ENCODE peak calls at places on chromosomes 16 and 17, in eight cellular contexts. C, Q, K, A, T, R, Z and P are unnamed samples.

GRCh38 chr17:10083864-10084263 is 114.5 kb downstream of the GAS7 start:
- DNase-seq in C (no peak), Q (no peak), K (no peak), A (no peak), T (no peak), R (no peak), Z (no peak), P (no peak)

GRCh38 chr17:79631640-79632431 is 21.0 kb upstream of the RBFOX3 start:
- DNase-seq in C (no peak), Q (no peak), K (no peak), A (peak; percentile 30), T (no peak), R (no peak), Z (no peak), P (no peak)

GRCh38 chr16:70453891-70454220 is 539 bp upstream of the FCSK start:
- DNase-seq in C (no peak), Q (no peak), K (no peak), A (peak; percentile 81), T (no peak), R (no peak), Z (no peak), P (peak; percentile 24)

GRCh38 chr16:73232555-73233422 is 184.9 kb upstream of the ZFHX3 start:
- DNase-seq in C (no peak), Q (no peak), K (no peak), A (no peak), T (peak; percentile 74), R (no peak), Z (no peak), P (peak; percentile 94)

GRCh38 chr17:82912571-82913089 is 72.8 kb upstream of the ZNF750 start:
- DNase-seq in C (no peak), Q (no peak), K (no peak), A (no peak), T (no peak), R (no peak), Z (no peak), P (no peak)

GRCh38 chr16:85259115-85259830 is 147.0 kb upstream of the CIBAR2 start:
- DNase-seq in C (no peak), Q (no peak), K (no peak), A (no peak), T (no peak), R (peak; percentile 78), Z (no peak), P (no peak)

GRCh38 chr16:82329070-82329469 is 159.0 kb upstream of the MPHOSPH6 start:
- DNase-seq in C (no peak), Q (no peak), K (no peak), A (no peak), T (no peak), R (no peak), Z (no peak), P (no peak)

GRCh38 chr17:60610481-60610880 is 10.5 kb downstream of the PPM1D start:
- DNase-seq in C (no peak), Q (no peak), K (no peak), A (no peak), T (no peak), R (no peak), Z (no peak), P (no peak)

GRCh38 chr17:1551741-1552140 is 10.9 kb downstream of the PITPNA start:
- DNase-seq in C (no peak), Q (no peak), K (no peak), A (no peak), T (no peak), R (no peak), Z (no peak), P (no peak)